ENCODE peak calls at places on chromosomes 4 and X, in four cellular contexts. S is neuronal stem cell, N is IMR-90, I is mesenchymal stem cell. A is an unnamed sample.

GRCh38 chrX:1418901-1419544 is 27.1 kb upstream of the SLC25A6 start:
- DNase-seq in I (no peak), N (no peak), S (no peak), A (no peak)

GRCh38 chrX:65266482-65266881 is 268.1 kb downstream of the LAS1L start:
- DNase-seq in S (no peak), I (no peak), N (no peak), A (no peak)

GRCh38 chr4:157700898-157701694 is 471.7 kb downstream of the GASK1B start:
- DNase-seq in N (no peak), I (no peak), S (no peak), A (no peak)

GRCh38 chr4:83083925-83084475 is 30.5 kb downstream of the PLAC8 start:
- DNase-seq in I (no peak), N (no peak), S (no peak), A (no peak)

GRCh38 chr4:37678624-37679023 is 7.6 kb downstream of the RELL1 start:
- DNase-seq in S (no peak), I (no peak), N (no peak), A (no peak)

GRCh38 chr4:24809376-24809775 is 14.0 kb downstream of the SOD3 start:
- DNase-seq in N (no peak), S (no peak), I (no peak), A (peak)

GRCh38 chr4:54063737-54064316 is 578 bp downstream of the CHIC2 start:
- DNase-seq in S (peak), I (peak), N (no peak), A (peak)

GRCh38 chr4:137640156-137640837 is 108.0 kb upstream of the PCDH18 start:
- DNase-seq in S (no peak), I (no peak), N (no peak), A (no peak)

GRCh38 chr4:148834804-148835598 is 392.8 kb upstream of the NR3C2 start:
- DNase-seq in I (peak), S (no peak), N (peak), A (no peak)

GRCh38 chr4:53199356-53199755 is 166.5 kb downstream of the SCFD2 start:
- DNase-seq in I (no peak), N (no peak), S (no peak), A (no peak)

GRCh38 chr4:3291969-3292570 is 751 bp upstream of the RGS12 start:
- DNase-seq in N (no peak), S (no peak), I (peak), A (peak)

GRCh38 chrX:17078031-17078730 is 131.7 kb downstream of the REPS2 start:
- DNase-seq in I (no peak), N (peak), S (no peak), A (no peak)

GRCh38 chrX:33415454-33415853 is 204.1 kb upstream of the DMD start:
- DNase-seq in S (no peak), N (no peak), I (no peak), A (no peak)

GRCh38 chrX:104419211-104419610 is 146.8 kb upstream of the IL1RAPL2 start:
- DNase-seq in S (no peak), I (no peak), N (no peak), A (no peak)

GRCh38 chrX:47217121-47217851 is 1.2 kb upstream of the CDK16 start:
- DNase-seq in I (peak), S (no peak), N (peak), A (peak)

GRCh38 chr4:87745058-87745842 is 54.1 kb upstream of the IBSP start:
- DNase-seq in N (no peak), I (peak), S (no peak), A (peak)

GRCh38 chr4:84796388-84796787 is 170.1 kb downstream of the WDFY3 start:
- DNase-seq in I (no peak), S (no peak), N (no peak), A (no peak)

GRCh38 chrX:46574337-46574940 is 874 bp downstream of the CHST7 start:
- DNase-seq in N (no peak), I (peak), S (no peak), A (peak)

GRCh38 chrX:77622672-77623071 is 163.3 kb downstream of the ATRX start:
- DNase-seq in N (no peak), I (no peak), S (no peak), A (no peak)
- H3K27ac ChIP-seq in N (no peak), I (no peak), S (no peak), A (no peak)

GRCh38 chr4:108763981-108764380 is 1.1 kb upstream of the ETNPPL start:
- DNase-seq in S (no peak), I (no peak), N (no peak), A (no peak)
- H3K23ac ChIP-seq in S (no peak), I (no peak), N (no peak), A (no peak)

DNA sequence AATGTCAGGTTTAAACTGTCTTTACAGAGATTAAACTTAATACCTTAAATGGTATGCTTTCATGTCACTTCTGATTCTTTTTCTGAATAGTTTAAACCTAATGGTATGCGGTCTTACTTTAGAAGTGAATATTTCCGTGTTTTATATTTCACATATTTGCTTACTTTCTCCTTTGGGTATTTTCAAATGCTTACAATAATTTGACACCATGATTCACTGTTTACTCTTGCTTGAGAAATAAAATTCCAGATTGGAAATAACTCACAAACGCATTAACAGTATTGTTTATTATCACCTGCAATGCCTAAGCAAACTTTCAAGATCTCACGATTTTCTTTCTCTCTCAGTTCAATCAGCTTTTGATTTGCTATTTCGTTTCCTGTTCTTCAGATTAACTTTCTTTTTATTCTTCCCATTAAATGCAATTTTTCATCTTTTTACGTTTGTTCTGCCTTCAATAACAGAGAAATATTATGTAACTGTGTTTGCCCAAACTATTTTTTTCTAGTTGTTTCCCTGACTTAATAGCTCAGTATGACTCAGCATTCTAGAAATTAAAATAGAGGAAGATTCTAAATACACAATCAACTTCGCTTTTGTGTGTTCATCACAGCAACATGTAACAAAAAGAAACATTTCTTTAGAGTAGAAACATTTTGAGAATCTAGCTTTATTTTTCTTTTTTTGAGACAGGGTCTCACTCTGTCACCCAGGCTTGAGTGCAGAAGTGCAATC is 955.5 kb upstream of the PRKX start:
- DNase-seq in N (no peak), S (no peak), I (no peak), A (no peak)
- H2BK120ac ChIP-seq in N (no peak), S (no peak), I (no peak), A (no peak)

GRCh38 chr4:122783301-122784215 is 43.1 kb upstream of the FGF2 start:
- DNase-seq in N (peak), S (peak), I (peak), A (peak)
- H3K27ac ChIP-seq in N (peak), S (peak), I (peak), A (peak)

GRCh38 chr4:153113061-153113837 is 91.0 kb upstream of the TRIM2 start:
- DNase-seq in N (peak), I (peak), S (no peak), A (no peak)
- H3K23ac ChIP-seq in N (no peak), I (no peak), S (no peak), A (no peak)

DNA sequence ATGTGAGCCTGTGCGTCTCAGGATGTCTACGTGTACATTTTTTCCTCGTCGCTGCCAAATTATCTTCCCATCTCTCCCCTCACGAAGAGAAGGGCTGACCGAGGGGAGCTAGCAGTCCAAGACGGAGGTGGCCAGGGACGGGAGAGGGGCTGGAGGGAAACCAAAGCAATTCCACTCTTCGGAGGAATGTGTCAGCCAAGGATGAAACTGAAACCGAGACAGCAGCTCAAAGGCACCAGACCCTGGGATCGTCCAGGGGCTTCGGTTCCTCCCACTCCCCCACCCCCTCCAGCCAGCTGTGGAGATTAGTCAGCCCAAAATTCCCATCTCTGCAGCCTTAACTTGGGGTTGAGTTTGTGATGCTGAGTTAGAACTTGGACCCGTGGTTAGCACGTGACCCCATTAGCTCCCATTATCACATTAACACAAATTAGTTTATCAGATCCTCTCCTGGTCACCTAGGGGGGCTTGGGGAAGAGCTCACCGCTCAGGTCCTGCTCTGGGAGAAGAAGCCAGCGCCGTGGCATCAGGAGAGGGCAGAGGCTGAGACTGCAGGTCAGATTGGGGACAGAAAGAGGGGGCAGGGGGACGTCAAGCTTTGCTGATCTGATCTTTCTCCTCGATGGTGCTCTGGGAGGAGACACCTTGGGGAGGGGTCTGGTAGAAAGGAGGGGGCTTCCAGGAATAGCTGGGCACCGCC is 8.8 kb upstream of the ELF4 start:
- DNase-seq in S (no peak), N (peak), I (peak), A (no peak)
- H2BK120ac ChIP-seq in S (no peak), N (peak), I (peak), A (no peak)

GRCh38 chrX:136879001-136879667 is 1.4 kb downstream of the RBMX start:
- DNase-seq in S (no peak), I (peak), N (no peak), A (no peak)
- H3K27ac ChIP-seq in S (no peak), I (peak), N (no peak), A (peak)

DNA sequence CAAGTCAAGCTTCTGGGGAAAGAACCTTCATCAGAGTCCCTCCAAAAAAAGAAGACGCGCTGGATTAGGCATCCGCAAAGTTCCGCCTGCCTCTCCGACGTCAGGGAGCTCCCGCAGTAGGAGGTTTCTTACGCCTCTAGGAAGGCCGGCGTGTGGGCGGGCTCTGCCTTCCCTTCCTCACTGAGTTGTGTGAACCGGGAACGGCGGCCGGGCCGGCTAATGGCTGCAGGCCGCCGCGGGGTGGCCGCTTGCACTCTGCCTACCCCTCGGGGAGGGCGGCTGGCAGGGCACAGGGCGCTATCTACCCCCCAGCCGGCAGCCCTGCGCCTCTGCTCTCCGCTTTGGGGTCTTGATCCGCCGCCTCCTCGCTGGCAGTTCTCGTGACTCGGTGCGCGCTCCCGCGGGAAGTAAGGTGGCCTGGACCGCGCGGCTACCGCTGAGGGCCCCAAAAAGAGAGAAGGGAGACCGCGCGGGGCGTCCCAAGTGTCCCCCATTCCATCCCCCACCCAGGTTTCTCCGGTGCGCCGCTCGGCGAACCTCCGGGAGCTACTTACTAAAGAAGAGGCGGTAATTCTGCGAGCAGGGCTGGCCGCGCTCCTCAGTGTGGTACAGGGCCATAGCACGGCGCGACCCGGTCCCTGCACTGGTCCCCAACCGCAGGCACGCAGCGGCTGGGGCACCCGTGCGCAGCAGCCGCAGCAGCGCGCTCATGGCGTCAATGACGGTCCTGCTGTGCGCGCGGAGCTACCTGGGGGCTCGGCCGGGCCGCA is at the start of gene PPA2:
- DNase-seq in I (peak), N (peak), S (peak), A (peak)
- H3K23ac ChIP-seq in I (no peak), N (peak), S (peak), A (no peak)